ENCODE peak calls at places on chromosomes 16 and 17, in five cellular contexts. W is A549, T is A673, Q is esophagus squamous epithelium, L is lower lobe of right lung. C is an unnamed sample. For H3K4me1, the result is how much of the 10 kb centered on the place peaks cover.

GRCh38 chr17:35117984-35118383 is 1.7 kb downstream of the RAD51D start:
- DNase-seq in W (peak), T (peak), Q (no peak), L (no peak), C (no peak)

GRCh38 chr17:40168262-40168832 is 8.9 kb upstream of the RAPGEFL1 start:
- DNase-seq in W (peak), T (peak), Q (no peak), L (no peak), C (no peak)

GRCh38 chr17:7403043-7403901 is 625 bp downstream of the TMEM256 start:
- DNase-seq in W (peak), T (peak), Q (no peak), L (no peak), C (peak)

GRCh38 chr16:81489547-81490267 is 45.1 kb downstream of the CMIP start:
- DNase-seq in W (no peak), T (no peak), Q (no peak), L (no peak), C (peak)

GRCh38 chr17:6701719-6702118 is 11.4 kb downstream of the SLC13A5 start:
- DNase-seq in W (peak), T (peak), Q (no peak), L (no peak), C (no peak)

GRCh38 chr16:67428146-67428731 is 2.7 kb upstream of the HSD11B2 start:
- DNase-seq in W (peak), T (peak), Q (no peak), L (peak), C (peak)

GRCh38 chr17:79379700-79380099 is 231.2 kb downstream of the RBFOX3 start:
- DNase-seq in W (no peak), T (no peak), Q (no peak), L (no peak), C (no peak)

GRCh38 chr16:89120921-89121351 is 27.3 kb downstream of the ACSF3 start:
- DNase-seq in W (no peak), T (no peak), Q (no peak), L (peak), C (peak)

GRCh38 chr16:66933776-66934137 is 445 bp downstream of the CIAO2B start:
- DNase-seq in W (no peak), T (no peak), Q (no peak), L (no peak), C (no peak)

GRCh38 chr17:7323731-7324437 is 5.3 kb downstream of the NEURL4 start:
- DNase-seq in W (peak), T (peak), Q (no peak), L (peak), C (peak)

GRCh38 chr16:53507464-53508180 is 4.6 kb upstream of the AKTIP start:
- DNase-seq in W (no peak), T (no peak), Q (no peak), L (no peak), C (no peak)

GRCh38 chr16:10078541-10078949 is 103.7 kb downstream of the GRIN2A start:
- DNase-seq in W (no peak), T (no peak), Q (no peak), L (no peak), C (no peak)
- TF ChIP-seq CTCF in W (no peak), T (no peak), Q (no peak), L (no peak), C (no peak)

GRCh38 chr17:64622931-64623654 is 39.0 kb downstream of the SMURF2 start:
- DNase-seq in W (peak), T (no peak), Q (no peak), L (no peak), C (no peak)
- H3K4me1 ChIP-seq in W (under half), T (under half), Q (under half), L (under half), C (under half)

DNA sequence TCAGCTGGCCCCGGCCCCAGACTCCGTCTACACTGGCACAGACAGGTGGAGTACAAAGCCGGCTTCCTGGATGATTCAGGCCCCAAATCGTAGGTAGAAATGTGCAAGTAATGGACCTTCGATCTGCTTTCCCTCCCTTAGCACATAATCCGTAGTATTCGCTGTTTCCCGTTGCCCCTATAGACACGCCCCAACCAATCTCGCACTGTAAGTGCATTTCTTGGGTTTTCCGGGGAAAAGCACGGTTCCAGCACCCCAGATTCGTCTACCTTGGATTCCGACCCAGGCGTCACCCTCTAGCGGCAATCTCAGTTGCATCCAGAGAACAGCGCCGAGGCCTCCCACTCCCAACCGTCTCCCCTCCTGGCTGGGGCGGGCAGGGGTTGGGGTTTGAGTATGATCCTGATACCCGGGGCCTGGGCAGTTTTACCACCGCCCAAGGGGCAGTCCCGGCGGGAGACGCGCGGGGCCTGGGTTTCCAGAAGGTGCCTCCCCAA is 12.1 kb upstream of the FOXF1 start:
- DNase-seq in W (no peak), T (no peak), Q (no peak), L (no peak), C (no peak)
- TF ChIP-seq CTCF in W (no peak), T (no peak), Q (no peak), L (no peak), C (no peak)

DNA sequence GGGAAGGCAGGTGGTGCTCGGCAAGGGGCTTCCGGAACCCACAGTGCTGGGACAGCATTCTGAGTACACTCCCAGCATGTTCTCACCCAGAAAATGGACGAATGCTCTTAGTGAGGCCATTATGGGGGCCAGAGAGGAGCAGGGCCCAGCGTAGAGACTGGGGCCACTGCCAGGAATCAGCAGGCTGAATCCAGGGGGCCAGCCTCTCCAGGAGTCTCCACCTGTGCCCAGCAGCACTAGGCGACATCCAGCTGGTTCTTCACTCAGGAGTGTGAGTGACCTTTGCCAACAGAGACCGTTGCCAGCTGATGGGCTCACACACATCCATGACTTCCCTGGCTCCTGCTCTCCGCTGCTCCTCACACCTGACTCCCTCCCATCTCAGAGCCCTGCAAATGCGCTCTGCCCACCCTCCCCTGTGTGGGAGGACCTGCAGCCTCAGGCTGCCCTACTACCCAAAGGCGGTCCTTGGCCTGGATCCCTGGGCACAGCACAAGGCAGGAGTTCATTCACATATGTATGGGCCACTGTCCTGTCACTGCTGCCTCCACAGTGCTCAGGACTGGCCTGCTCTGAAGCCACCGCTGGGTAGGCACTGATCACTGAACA is 5.1 kb downstream of the RHBDF1 start:
- DNase-seq in W (no peak), T (no peak), Q (no peak), L (peak), C (peak)
- H3K4me1 ChIP-seq in W (under half), T (under half), Q (under half), L (half or more), C (half or more)

C was measured in psoas muscle.